ENCODE peak calls at places on chromosomes 12 and 14, in five cellular contexts. One of them, this sample, is unnamed.

GRCh38 chr12:104207416-104207941 is 8.1 kb upstream of the TXNRD1 start:
- DNase-seq in astrocyte of the spinal cord: no peak
- DNase-seq in stimulated activated CD8-positive, alpha-beta memory T cell treated with anti-CD3 and anti-CD28 coated beads, Interleukin-7, amount 100 ng/mL, for 1 hour: no peak
- DNase-seq in stimulated activated effector memory CD8-positive, alpha-beta T cell treated with anti-CD3 and anti-CD28 coated beads, Interleukin-12 subunit alpha, Interleukin-12 subunit beta, amount 100 ng/mL, for 72 hours: no peak
- DNase-seq in lower lobe of right lung: no peak
- DNase-seq in this sample: peak

GRCh38 chr14:26598672-26599131 is 869 bp upstream of the NOVA1 start:
- DNase-seq in astrocyte of the spinal cord: no peak
- DNase-seq in stimulated activated CD8-positive, alpha-beta memory T cell treated with anti-CD3 and anti-CD28 coated beads, Interleukin-7, amount 100 ng/mL, for 1 hour: no peak
- DNase-seq in stimulated activated effector memory CD8-positive, alpha-beta T cell treated with anti-CD3 and anti-CD28 coated beads, Interleukin-12 subunit alpha, Interleukin-12 subunit beta, amount 100 ng/mL, for 72 hours: no peak
- DNase-seq in lower lobe of right lung: no peak
- DNase-seq in this sample: no peak

GRCh38 chr14:91614187-91614586 is 104.1 kb upstream of the PPP4R3A start:
- DNase-seq in astrocyte of the spinal cord: no peak
- DNase-seq in stimulated activated CD8-positive, alpha-beta memory T cell treated with anti-CD3 and anti-CD28 coated beads, Interleukin-7, amount 100 ng/mL, for 1 hour: no peak
- DNase-seq in stimulated activated effector memory CD8-positive, alpha-beta T cell treated with anti-CD3 and anti-CD28 coated beads, Interleukin-12 subunit alpha, Interleukin-12 subunit beta, amount 100 ng/mL, for 72 hours: no peak
- DNase-seq in lower lobe of right lung: no peak
- DNase-seq in this sample: no peak

GRCh38 chr14:90060312-90060964 is 1.4 kb upstream of the KCNK13 start:
- DNase-seq in astrocyte of the spinal cord: peak
- DNase-seq in stimulated activated CD8-positive, alpha-beta memory T cell treated with anti-CD3 and anti-CD28 coated beads, Interleukin-7, amount 100 ng/mL, for 1 hour: no peak
- DNase-seq in stimulated activated effector memory CD8-positive, alpha-beta T cell treated with anti-CD3 and anti-CD28 coated beads, Interleukin-12 subunit alpha, Interleukin-12 subunit beta, amount 100 ng/mL, for 72 hours: peak
- DNase-seq in lower lobe of right lung: peak
- DNase-seq in this sample: peak

GRCh38 chr12:63149884-63150254 is 1.1 kb downstream of the AVPR1A start:
- DNase-seq in astrocyte of the spinal cord: no peak
- DNase-seq in stimulated activated CD8-positive, alpha-beta memory T cell treated with anti-CD3 and anti-CD28 coated beads, Interleukin-7, amount 100 ng/mL, for 1 hour: no peak
- DNase-seq in stimulated activated effector memory CD8-positive, alpha-beta T cell treated with anti-CD3 and anti-CD28 coated beads, Interleukin-12 subunit alpha, Interleukin-12 subunit beta, amount 100 ng/mL, for 72 hours: no peak
- DNase-seq in lower lobe of right lung: no peak
- DNase-seq in this sample: no peak

GRCh38 chr12:1864867-1865266 is 44.5 kb downstream of the LRTM2 start:
- DNase-seq in astrocyte of the spinal cord: no peak
- DNase-seq in stimulated activated CD8-positive, alpha-beta memory T cell treated with anti-CD3 and anti-CD28 coated beads, Interleukin-7, amount 100 ng/mL, for 1 hour: no peak
- DNase-seq in stimulated activated effector memory CD8-positive, alpha-beta T cell treated with anti-CD3 and anti-CD28 coated beads, Interleukin-12 subunit alpha, Interleukin-12 subunit beta, amount 100 ng/mL, for 72 hours: no peak
- DNase-seq in lower lobe of right lung: no peak
- DNase-seq in this sample: no peak

GRCh38 chr14:22630486-22630885 is 13.7 kb downstream of the OR6J1 start:
- DNase-seq in astrocyte of the spinal cord: peak
- DNase-seq in stimulated activated CD8-positive, alpha-beta memory T cell treated with anti-CD3 and anti-CD28 coated beads, Interleukin-7, amount 100 ng/mL, for 1 hour: no peak
- DNase-seq in stimulated activated effector memory CD8-positive, alpha-beta T cell treated with anti-CD3 and anti-CD28 coated beads, Interleukin-12 subunit alpha, Interleukin-12 subunit beta, amount 100 ng/mL, for 72 hours: no peak
- DNase-seq in lower lobe of right lung: no peak
- DNase-seq in this sample: peak

GRCh38 chr12:89225808-89226368 is 126.4 kb downstream of the DUSP6 start:
- DNase-seq in astrocyte of the spinal cord: peak
- DNase-seq in stimulated activated CD8-positive, alpha-beta memory T cell treated with anti-CD3 and anti-CD28 coated beads, Interleukin-7, amount 100 ng/mL, for 1 hour: no peak
- DNase-seq in stimulated activated effector memory CD8-positive, alpha-beta T cell treated with anti-CD3 and anti-CD28 coated beads, Interleukin-12 subunit alpha, Interleukin-12 subunit beta, amount 100 ng/mL, for 72 hours: no peak
- DNase-seq in lower lobe of right lung: no peak
- DNase-seq in this sample: peak

GRCh38 chr12:121132601-121133481 is at the start of gene P2RX7:
- DNase-seq in astrocyte of the spinal cord: peak
- DNase-seq in stimulated activated CD8-positive, alpha-beta memory T cell treated with anti-CD3 and anti-CD28 coated beads, Interleukin-7, amount 100 ng/mL, for 1 hour: no peak
- DNase-seq in stimulated activated effector memory CD8-positive, alpha-beta T cell treated with anti-CD3 and anti-CD28 coated beads, Interleukin-12 subunit alpha, Interleukin-12 subunit beta, amount 100 ng/mL, for 72 hours: no peak
- DNase-seq in lower lobe of right lung: peak
- DNase-seq in this sample: peak

GRCh38 chr12:104516821-104517220 is 60.1 kb downstream of the CHST11 start:
- DNase-seq in astrocyte of the spinal cord: no peak
- DNase-seq in stimulated activated CD8-positive, alpha-beta memory T cell treated with anti-CD3 and anti-CD28 coated beads, Interleukin-7, amount 100 ng/mL, for 1 hour: no peak
- DNase-seq in stimulated activated effector memory CD8-positive, alpha-beta T cell treated with anti-CD3 and anti-CD28 coated beads, Interleukin-12 subunit alpha, Interleukin-12 subunit beta, amount 100 ng/mL, for 72 hours: no peak
- DNase-seq in lower lobe of right lung: no peak
- DNase-seq in this sample: no peak

GRCh38 chr14:68282479-68283377 is 463.1 kb downstream of the RAD51B start:
- DNase-seq in astrocyte of the spinal cord: no peak
- DNase-seq in stimulated activated CD8-positive, alpha-beta memory T cell treated with anti-CD3 and anti-CD28 coated beads, Interleukin-7, amount 100 ng/mL, for 1 hour: no peak
- DNase-seq in stimulated activated effector memory CD8-positive, alpha-beta T cell treated with anti-CD3 and anti-CD28 coated beads, Interleukin-12 subunit alpha, Interleukin-12 subunit beta, amount 100 ng/mL, for 72 hours: no peak
- DNase-seq in lower lobe of right lung: no peak
- DNase-seq in this sample: no peak

GRCh38 chr14:29056167-29056566 is 289.6 kb downstream of the FOXG1 start:
- DNase-seq in astrocyte of the spinal cord: no peak
- DNase-seq in stimulated activated CD8-positive, alpha-beta memory T cell treated with anti-CD3 and anti-CD28 coated beads, Interleukin-7, amount 100 ng/mL, for 1 hour: no peak
- DNase-seq in stimulated activated effector memory CD8-positive, alpha-beta T cell treated with anti-CD3 and anti-CD28 coated beads, Interleukin-12 subunit alpha, Interleukin-12 subunit beta, amount 100 ng/mL, for 72 hours: no peak
- DNase-seq in lower lobe of right lung: no peak
- DNase-seq in this sample: no peak

GRCh38 chr12:122413516-122414404 is 8.7 kb downstream of the CLIP1 start:
- DNase-seq in astrocyte of the spinal cord: no peak
- DNase-seq in stimulated activated CD8-positive, alpha-beta memory T cell treated with anti-CD3 and anti-CD28 coated beads, Interleukin-7, amount 100 ng/mL, for 1 hour: no peak
- DNase-seq in stimulated activated effector memory CD8-positive, alpha-beta T cell treated with anti-CD3 and anti-CD28 coated beads, Interleukin-12 subunit alpha, Interleukin-12 subunit beta, amount 100 ng/mL, for 72 hours: no peak
- DNase-seq in lower lobe of right lung: no peak
- DNase-seq in this sample: peak

GRCh38 chr12:104588048-104588942 is 131.5 kb downstream of the CHST11 start:
- DNase-seq in astrocyte of the spinal cord: peak
- DNase-seq in stimulated activated CD8-positive, alpha-beta memory T cell treated with anti-CD3 and anti-CD28 coated beads, Interleukin-7, amount 100 ng/mL, for 1 hour: no peak
- DNase-seq in stimulated activated effector memory CD8-positive, alpha-beta T cell treated with anti-CD3 and anti-CD28 coated beads, Interleukin-12 subunit alpha, Interleukin-12 subunit beta, amount 100 ng/mL, for 72 hours: no peak
- DNase-seq in lower lobe of right lung: no peak
- DNase-seq in this sample: peak

GRCh38 chr14:75515631-75515999 is 6.7 kb upstream of the BATF start:
- DNase-seq in astrocyte of the spinal cord: no peak
- DNase-seq in stimulated activated CD8-positive, alpha-beta memory T cell treated with anti-CD3 and anti-CD28 coated beads, Interleukin-7, amount 100 ng/mL, for 1 hour: no peak
- DNase-seq in stimulated activated effector memory CD8-positive, alpha-beta T cell treated with anti-CD3 and anti-CD28 coated beads, Interleukin-12 subunit alpha, Interleukin-12 subunit beta, amount 100 ng/mL, for 72 hours: no peak
- DNase-seq in lower lobe of right lung: no peak
- DNase-seq in this sample: no peak

GRCh38 chr14:65200454-65200853 is 98.1 kb upstream of the MAX start:
- DNase-seq in astrocyte of the spinal cord: no peak
- DNase-seq in stimulated activated CD8-positive, alpha-beta memory T cell treated with anti-CD3 and anti-CD28 coated beads, Interleukin-7, amount 100 ng/mL, for 1 hour: no peak
- DNase-seq in stimulated activated effector memory CD8-positive, alpha-beta T cell treated with anti-CD3 and anti-CD28 coated beads, Interleukin-12 subunit alpha, Interleukin-12 subunit beta, amount 100 ng/mL, for 72 hours: no peak
- DNase-seq in lower lobe of right lung: no peak
- DNase-seq in this sample: no peak

GRCh38 chr14:99325016-99325415 is 53.0 kb upstream of the BCL11B start:
- DNase-seq in astrocyte of the spinal cord: no peak
- DNase-seq in stimulated activated CD8-positive, alpha-beta memory T cell treated with anti-CD3 and anti-CD28 coated beads, Interleukin-7, amount 100 ng/mL, for 1 hour: no peak
- DNase-seq in stimulated activated effector memory CD8-positive, alpha-beta T cell treated with anti-CD3 and anti-CD28 coated beads, Interleukin-12 subunit alpha, Interleukin-12 subunit beta, amount 100 ng/mL, for 72 hours: no peak
- DNase-seq in lower lobe of right lung: no peak
- DNase-seq in this sample: no peak

GRCh38 chr12:131430158-131430772 is 280.6 kb upstream of the SFSWAP start:
- DNase-seq in astrocyte of the spinal cord: no peak
- DNase-seq in stimulated activated CD8-positive, alpha-beta memory T cell treated with anti-CD3 and anti-CD28 coated beads, Interleukin-7, amount 100 ng/mL, for 1 hour: no peak
- DNase-seq in stimulated activated effector memory CD8-positive, alpha-beta T cell treated with anti-CD3 and anti-CD28 coated beads, Interleukin-12 subunit alpha, Interleukin-12 subunit beta, amount 100 ng/mL, for 72 hours: no peak
- DNase-seq in lower lobe of right lung: no peak
- DNase-seq in this sample: no peak

GRCh38 chr14:23562822-23563472 is 4.6 kb downstream of the AP1G2 start:
- DNase-seq in astrocyte of the spinal cord: peak
- DNase-seq in stimulated activated CD8-positive, alpha-beta memory T cell treated with anti-CD3 and anti-CD28 coated beads, Interleukin-7, amount 100 ng/mL, for 1 hour: peak
- DNase-seq in stimulated activated effector memory CD8-positive, alpha-beta T cell treated with anti-CD3 and anti-CD28 coated beads, Interleukin-12 subunit alpha, Interleukin-12 subunit beta, amount 100 ng/mL, for 72 hours: peak
- DNase-seq in lower lobe of right lung: no peak
- DNase-seq in this sample: peak

GRCh38 chr14:71290960-71291466 is 383.8 kb downstream of the PCNX1 start:
- DNase-seq in astrocyte of the spinal cord: peak
- DNase-seq in stimulated activated CD8-positive, alpha-beta memory T cell treated with anti-CD3 and anti-CD28 coated beads, Interleukin-7, amount 100 ng/mL, for 1 hour: no peak
- DNase-seq in stimulated activated effector memory CD8-positive, alpha-beta T cell treated with anti-CD3 and anti-CD28 coated beads, Interleukin-12 subunit alpha, Interleukin-12 subunit beta, amount 100 ng/mL, for 72 hours: peak
- DNase-seq in lower lobe of right lung: no peak
- DNase-seq in this sample: peak

GRCh38 chr14:44640416-44640815 is 133.3 kb upstream of the FSCB start:
- DNase-seq in astrocyte of the spinal cord: no peak
- DNase-seq in stimulated activated CD8-positive, alpha-beta memory T cell treated with anti-CD3 and anti-CD28 coated beads, Interleukin-7, amount 100 ng/mL, for 1 hour: no peak
- DNase-seq in stimulated activated effector memory CD8-positive, alpha-beta T cell treated with anti-CD3 and anti-CD28 coated beads, Interleukin-12 subunit alpha, Interleukin-12 subunit beta, amount 100 ng/mL, for 72 hours: no peak
- DNase-seq in lower lobe of right lung: no peak
- DNase-seq in this sample: no peak

GRCh38 chr14:60563113-60563512 is 54.2 kb downstream of the SIX6 start:
- DNase-seq in astrocyte of the spinal cord: peak
- DNase-seq in stimulated activated CD8-positive, alpha-beta memory T cell treated with anti-CD3 and anti-CD28 coated beads, Interleukin-7, amount 100 ng/mL, for 1 hour: no peak
- DNase-seq in stimulated activated effector memory CD8-positive, alpha-beta T cell treated with anti-CD3 and anti-CD28 coated beads, Interleukin-12 subunit alpha, Interleukin-12 subunit beta, amount 100 ng/mL, for 72 hours: no peak
- DNase-seq in lower lobe of right lung: no peak
- DNase-seq in this sample: peak

GRCh38 chr14:69968151-69968550 is 88.9 kb downstream of the SMOC1 start:
- DNase-seq in astrocyte of the spinal cord: peak
- DNase-seq in stimulated activated CD8-positive, alpha-beta memory T cell treated with anti-CD3 and anti-CD28 coated beads, Interleukin-7, amount 100 ng/mL, for 1 hour: no peak
- DNase-seq in stimulated activated effector memory CD8-positive, alpha-beta T cell treated with anti-CD3 and anti-CD28 coated beads, Interleukin-12 subunit alpha, Interleukin-12 subunit beta, amount 100 ng/mL, for 72 hours: no peak
- DNase-seq in lower lobe of right lung: no peak
- DNase-seq in this sample: no peak

GRCh38 chr12:20096430-20096829 is 271.9 kb upstream of the PDE3A start:
- DNase-seq in astrocyte of the spinal cord: no peak
- DNase-seq in stimulated activated CD8-positive, alpha-beta memory T cell treated with anti-CD3 and anti-CD28 coated beads, Interleukin-7, amount 100 ng/mL, for 1 hour: no peak
- DNase-seq in stimulated activated effector memory CD8-positive, alpha-beta T cell treated with anti-CD3 and anti-CD28 coated beads, Interleukin-12 subunit alpha, Interleukin-12 subunit beta, amount 100 ng/mL, for 72 hours: no peak
- DNase-seq in lower lobe of right lung: no peak
- DNase-seq in this sample: no peak

GRCh38 chr12:58818546-58818945 is 101.8 kb downstream of the LRIG3 start:
- DNase-seq in astrocyte of the spinal cord: peak
- DNase-seq in stimulated activated CD8-positive, alpha-beta memory T cell treated with anti-CD3 and anti-CD28 coated beads, Interleukin-7, amount 100 ng/mL, for 1 hour: no peak
- DNase-seq in stimulated activated effector memory CD8-positive, alpha-beta T cell treated with anti-CD3 and anti-CD28 coated beads, Interleukin-12 subunit alpha, Interleukin-12 subunit beta, amount 100 ng/mL, for 72 hours: no peak
- DNase-seq in lower lobe of right lung: no peak
- DNase-seq in this sample: no peak

GRCh38 chr12:90627180-90627896 is 327.6 kb downstream of the CCER1 start:
- DNase-seq in astrocyte of the spinal cord: peak
- DNase-seq in stimulated activated CD8-positive, alpha-beta memory T cell treated with anti-CD3 and anti-CD28 coated beads, Interleukin-7, amount 100 ng/mL, for 1 hour: no peak
- DNase-seq in stimulated activated effector memory CD8-positive, alpha-beta T cell treated with anti-CD3 and anti-CD28 coated beads, Interleukin-12 subunit alpha, Interleukin-12 subunit beta, amount 100 ng/mL, for 72 hours: no peak
- DNase-seq in lower lobe of right lung: no peak
- DNase-seq in this sample: peak

GRCh38 chr14:103941973-103942736 is at the start of gene RD3L:
- DNase-seq in astrocyte of the spinal cord: no peak
- DNase-seq in stimulated activated CD8-positive, alpha-beta memory T cell treated with anti-CD3 and anti-CD28 coated beads, Interleukin-7, amount 100 ng/mL, for 1 hour: no peak
- DNase-seq in stimulated activated effector memory CD8-positive, alpha-beta T cell treated with anti-CD3 and anti-CD28 coated beads, Interleukin-12 subunit alpha, Interleukin-12 subunit beta, amount 100 ng/mL, for 72 hours: no peak
- DNase-seq in lower lobe of right lung: no peak
- DNase-seq in this sample: no peak

GRCh38 chr12:72207094-72207493 is 65.1 kb upstream of the TRHDE start:
- DNase-seq in astrocyte of the spinal cord: no peak
- DNase-seq in stimulated activated CD8-positive, alpha-beta memory T cell treated with anti-CD3 and anti-CD28 coated beads, Interleukin-7, amount 100 ng/mL, for 1 hour: no peak
- DNase-seq in stimulated activated effector memory CD8-positive, alpha-beta T cell treated with anti-CD3 and anti-CD28 coated beads, Interleukin-12 subunit alpha, Interleukin-12 subunit beta, amount 100 ng/mL, for 72 hours: no peak
- DNase-seq in lower lobe of right lung: no peak
- DNase-seq in this sample: no peak

GRCh38 chr14:67533754-67534085 is 630 bp downstream of the PLEKHH1 start:
- DNase-seq in astrocyte of the spinal cord: no peak
- DNase-seq in stimulated activated CD8-positive, alpha-beta memory T cell treated with anti-CD3 and anti-CD28 coated beads, Interleukin-7, amount 100 ng/mL, for 1 hour: no peak
- DNase-seq in stimulated activated effector memory CD8-positive, alpha-beta T cell treated with anti-CD3 and anti-CD28 coated beads, Interleukin-12 subunit alpha, Interleukin-12 subunit beta, amount 100 ng/mL, for 72 hours: no peak
- DNase-seq in lower lobe of right lung: no peak
- DNase-seq in this sample: no peak

GRCh38 chr14:99424306-99424877 is 56.3 kb downstream of the SETD3 start:
- DNase-seq in astrocyte of the spinal cord: no peak
- DNase-seq in stimulated activated CD8-positive, alpha-beta memory T cell treated with anti-CD3 and anti-CD28 coated beads, Interleukin-7, amount 100 ng/mL, for 1 hour: no peak
- DNase-seq in stimulated activated effector memory CD8-positive, alpha-beta T cell treated with anti-CD3 and anti-CD28 coated beads, Interleukin-12 subunit alpha, Interleukin-12 subunit beta, amount 100 ng/mL, for 72 hours: no peak
- DNase-seq in lower lobe of right lung: no peak
- DNase-seq in this sample: no peak

This sample was measured in AG08395.